ENCODE peak calls at places on chromosomes 3 and 15, in ten cellular contexts. X is stimulated activated CD8-positive, alpha-beta memory T cell treated with anti-CD3 and anti-CD28 coated beads, Interleukin-12 subunit alpha, Interleukin-12 subunit beta, amount 100 ng/mL, for 1 hour; M is NCI-H1092; Z is cardiac muscle cell; H is NAMALWA; B is substantia nigra; A is HS-27A; T is stromal cell of bone marrow; F is GM23248; J is RPMI8226. L is an unnamed sample.

GRCh38 chr3:53224026-53224425 is 31.8 kb downstream of the TKT start:
- DNase-seq in J (no peak), X (no peak), F (no peak), T (no peak), H (no peak), M (no peak), B (no peak), A (no peak), Z (no peak), L (no peak)

GRCh38 chr3:150925751-150926201 is 20.5 kb upstream of the MINDY4B start:
- DNase-seq in B (no peak), F (peak), J (peak), T (no peak), M (peak), Z (peak), A (no peak), X (peak), H (peak), L (peak)

GRCh38 chr15:69782809-69783208 is 314.9 kb downstream of the TLE3 start:
- DNase-seq in F (no peak), Z (peak), H (no peak), A (no peak), X (no peak), T (no peak), J (peak), M (no peak), B (no peak), L (no peak)

GRCh38 chr3:46280105-46280797 is 38.0 kb downstream of the CCR3 start:
- DNase-seq in F (peak), H (no peak), A (peak), X (peak), J (peak), B (no peak), T (peak), M (no peak), Z (no peak), L (no peak)

GRCh38 chr3:103169289-103169688 is 734.5 kb downstream of the ZPLD1 start:
- DNase-seq in J (no peak), X (no peak), B (no peak), H (no peak), M (no peak), Z (no peak), A (no peak), F (no peak), T (no peak), L (no peak)

GRCh38 chr3:161674402-161674801 is 177.8 kb downstream of the OTOL1 start:
- DNase-seq in Z (no peak), A (no peak), M (no peak), B (no peak), X (no peak), H (no peak), T (no peak), J (no peak), F (no peak), L (no peak)

GRCh38 chr3:42803800-42804112 is 534 bp downstream of the HIGD1A start:
- DNase-seq in Z (peak), A (no peak), X (no peak), F (peak), T (no peak), M (no peak), B (no peak), H (peak), J (peak), L (no peak)

GRCh38 chr3:194136519-194137313 is 768 bp downstream of the HES1 start:
- DNase-seq in T (no peak), F (peak), B (no peak), X (no peak), A (no peak), M (no peak), H (peak), Z (peak), J (peak), L (peak)

GRCh38 chr15:66139816-66140215 is 113.7 kb downstream of the MEGF11 start:
- DNase-seq in F (no peak), T (no peak), X (no peak), J (no peak), B (no peak), M (no peak), H (no peak), Z (no peak), A (no peak), L (no peak)

GRCh38 chr15:48040166-48040817 is 80.5 kb upstream of the SLC24A5 start:
- DNase-seq in J (peak), H (no peak), A (no peak), M (no peak), B (no peak), X (no peak), F (peak), Z (no peak), T (no peak), L (no peak)

GRCh38 chr3:64972793-64973192 is 285.0 kb upstream of the ADAMTS9 start:
- DNase-seq in X (no peak), J (no peak), H (no peak), Z (no peak), M (no peak), B (no peak), A (no peak), F (peak), T (no peak), L (peak)

L was measured in SJSA1.